ENCODE peak calls at places on chromosomes 3 and 15, in ten cellular contexts. R is kidney glomerular epithelial cell; X is activated T-cell treated with anti-CD3 and anti-CD28 coated beads, Interleukin-2, amount 50 U/mL, for 72 hours; W is adrenal gland; G is HT1080; D is NCI-H1930; H is occipital lobe; N is AG09309; V is C1 segment of cervical spinal cord; C is gastrocnemius medialis. M is an unnamed sample.

GRCh38 chr3:134082582-134082981 is 52.9 kb upstream of the SLCO2A1 start:
- DNase-seq in D (no peak), G (no peak), H (no peak), X (no peak), R (no peak), V (no peak), N (no peak), C (no peak), W (no peak), M (no peak)

GRCh38 chr3:176275113-176275512 is 922.2 kb downstream of the TBL1XR1 start:
- DNase-seq in R (no peak), H (no peak), G (no peak), D (no peak), V (no peak), X (no peak), C (no peak), W (no peak), N (no peak), M (no peak)

GRCh38 chr15:89184367-89184766 is 37.0 kb downstream of the RLBP1 start:
- DNase-seq in V (no peak), H (no peak), X (no peak), W (peak), C (no peak), R (no peak), N (no peak), G (no peak), D (no peak), M (no peak)

GRCh38 chr3:149368201-149368849 is 9.1 kb downstream of the TM4SF1 start:
- DNase-seq in N (no peak), H (no peak), V (no peak), W (no peak), C (no peak), D (no peak), R (no peak), G (peak), X (no peak), M (no peak)

GRCh38 chr3:31903686-31904431 is 77.2 kb downstream of the OSBPL10 start:
- DNase-seq in V (no peak), H (no peak), D (no peak), X (no peak), W (no peak), N (no peak), R (peak), G (no peak), C (no peak), M (no peak)

GRCh38 chr15:60529332-60529731 is 50.4 kb upstream of the ICE2 start:
- DNase-seq in W (no peak), G (no peak), D (no peak), X (no peak), H (no peak), R (no peak), C (no peak), V (no peak), N (no peak), M (no peak)

GRCh38 chr15:29825205-29825604 is 2.9 kb upstream of the TJP1 start:
- DNase-seq in D (no peak), X (no peak), C (no peak), R (no peak), V (no peak), H (no peak), N (no peak), W (no peak), G (peak), M (no peak)

GRCh38 chr3:53223025-53223424 is 32.8 kb downstream of the TKT start:
- DNase-seq in D (no peak), W (no peak), H (no peak), R (no peak), V (no peak), G (no peak), C (no peak), X (no peak), N (no peak), M (no peak)

GRCh38 chr3:107458871-107459270 is 63.9 kb upstream of the BBX start:
- DNase-seq in W (no peak), V (no peak), X (no peak), R (no peak), C (no peak), N (no peak), G (no peak), H (no peak), D (no peak), M (no peak)

GRCh38 chr15:23855947-23856346 is 168.8 kb upstream of the NDN start:
- DNase-seq in C (no peak), X (no peak), D (no peak), N (no peak), H (no peak), W (no peak), V (no peak), G (no peak), R (no peak), M (no peak)

GRCh38 chr3:128495435-128495970 is 2.5 kb upstream of the GATA2 start:
- DNase-seq in V (no peak), H (no peak), D (no peak), N (no peak), R (no peak), G (no peak), C (no peak), X (no peak), W (peak), M (no peak)

GRCh38 chr15:68229386-68230156 is at the start of gene CLN6:
- DNase-seq in W (peak), R (peak), G (peak), V (no peak), N (peak), C (peak), H (peak), D (peak), X (peak), M (peak)

GRCh38 chr15:85443593-85444328 is 63.4 kb downstream of the AKAP13 start:
- DNase-seq in W (no peak), R (peak), N (no peak), V (no peak), C (no peak), H (no peak), X (peak), G (peak), D (peak), M (no peak)

GRCh38 chr15:101027273-101027901 is 108.2 kb downstream of the LRRK1 start:
- DNase-seq in W (peak), N (no peak), G (no peak), D (no peak), R (no peak), V (no peak), H (no peak), C (no peak), X (no peak), M (peak)

GRCh38 chr15:21262851-21263400 is 177.4 kb downstream of the POTEB3 start:
- DNase-seq in W (peak), D (no peak), X (no peak), R (no peak), H (no peak), V (no peak), N (no peak), G (peak), C (no peak), M (peak)

GRCh38 chr3:79937567-79937966 is 169.8 kb upstream of the ROBO1 start:
- DNase-seq in W (no peak), X (no peak), D (no peak), H (no peak), C (no peak), N (no peak), R (peak), G (peak), V (no peak), M (no peak)

GRCh38 chr3:120823156-120823555 is 80.6 kb downstream of the GTF2E1 start:
- DNase-seq in G (peak), R (no peak), N (no peak), D (no peak), C (no peak), H (no peak), X (no peak), W (no peak), V (no peak), M (no peak)

GRCh38 chr15:90441011-90441410 is 53.0 kb downstream of the IQGAP1 start:
- DNase-seq in W (no peak), G (no peak), X (no peak), C (no peak), D (no peak), N (no peak), R (no peak), V (no peak), H (no peak), M (no peak)

GRCh38 chr3:192935441-192935840 is 17.8 kb upstream of the MB21D2 start:
- DNase-seq in C (no peak), X (no peak), R (no peak), G (peak), D (no peak), H (no peak), W (no peak), N (no peak), V (no peak), M (no peak)

GRCh38 chr3:67459131-67459530 is 195.3 kb downstream of the SUCLG2 start:
- DNase-seq in D (no peak), G (no peak), R (no peak), C (no peak), W (no peak), V (no peak), X (no peak), N (no peak), H (no peak), M (no peak)

GRCh38 chr15:56806147-56806536 is 72.8 kb upstream of the ZNF280D start:
- DNase-seq in C (no peak), X (no peak), W (no peak), V (no peak), R (no peak), H (no peak), D (no peak), N (no peak), G (no peak), M (no peak)

GRCh38 chr3:31341130-31341529 is 191.6 kb upstream of the STT3B start:
- DNase-seq in R (peak), N (no peak), D (no peak), W (peak), V (no peak), H (no peak), X (no peak), G (no peak), C (no peak), M (no peak)

GRCh38 chr3:45032113-45032512 is 6.0 kb downstream of the CLEC3B start:
- DNase-seq in V (no peak), X (no peak), G (no peak), C (no peak), W (no peak), R (no peak), H (no peak), N (no peak), D (no peak), M (no peak)

GRCh38 chr3:52236424-52236886 is 2.5 kb downstream of the TWF2 start:
- DNase-seq in W (no peak), C (no peak), X (no peak), R (no peak), D (no peak), N (no peak), G (no peak), H (no peak), V (no peak), M (no peak)

GRCh38 chr3:193040836-193041672 is 123.4 kb upstream of the MB21D2 start:
- DNase-seq in G (peak), H (no peak), V (no peak), X (peak), C (no peak), N (peak), R (peak), D (peak), W (no peak), M (no peak)

GRCh38 chr3:32844914-32845313 is 27.1 kb downstream of the TRIM71 start:
- DNase-seq in H (no peak), N (no peak), D (no peak), V (no peak), X (no peak), W (no peak), R (no peak), C (no peak), G (no peak), M (no peak)

GRCh38 chr3:114370537-114371174 is 76.8 kb downstream of the TIGIT start:
- DNase-seq in H (no peak), C (no peak), G (no peak), N (no peak), R (no peak), W (no peak), D (no peak), V (no peak), X (no peak), M (no peak)